ENCODE peak calls at places on chromosomes 2 and 18, in four cellular contexts. One of them, this sample, is unnamed.

GRCh38 chr2:160405077-160405865 is 88.3 kb downstream of the RBMS1 start:
- DNase-seq in HepG2: no peak
- DNase-seq in GM12878: no peak
- DNase-seq in K562: no peak
- DNase-seq in this sample: no peak

GRCh38 chr2:138432971-138433370 is 68.6 kb upstream of the SPOPL start:
- DNase-seq in HepG2: no peak
- DNase-seq in GM12878: no peak
- DNase-seq in K562: no peak
- DNase-seq in this sample: no peak

GRCh38 chr18:55324166-55324565 is 263.8 kb downstream of the TCF4 start:
- DNase-seq in HepG2: no peak
- DNase-seq in GM12878: no peak
- DNase-seq in K562: no peak
- DNase-seq in this sample: no peak

GRCh38 chr18:77102246-77103040 is 30.1 kb downstream of the MBP start:
- DNase-seq in HepG2: no peak
- DNase-seq in GM12878: peak
- DNase-seq in K562: no peak
- DNase-seq in this sample: peak

GRCh38 chr2:16038586-16038985 is 98.2 kb downstream of the MYCN start:
- DNase-seq in GM12878: no peak
- DNase-seq in K562: no peak
- DNase-seq in HepG2: no peak
- DNase-seq in this sample: no peak

GRCh38 chr2:85470850-85471800 is 52.6 kb downstream of the SH2D6 start:
- DNase-seq in GM12878: no peak
- DNase-seq in K562: no peak
- DNase-seq in HepG2: peak
- DNase-seq in this sample: no peak

GRCh38 chr2:58503909-58504308 is 262.8 kb upstream of the FANCL start:
- DNase-seq in K562: no peak
- DNase-seq in GM12878: no peak
- DNase-seq in HepG2: no peak
- DNase-seq in this sample: no peak

GRCh38 chr18:55152801-55153200 is 193.5 kb upstream of the CCDC68 start:
- DNase-seq in HepG2: no peak
- DNase-seq in GM12878: no peak
- DNase-seq in K562: no peak
- DNase-seq in this sample: no peak

GRCh38 chr2:162029287-162029901 is 44.6 kb downstream of the DPP4 start:
- DNase-seq in HepG2: peak
- DNase-seq in GM12878: no peak
- DNase-seq in K562: no peak
- DNase-seq in this sample: no peak

GRCh38 chr18:35804377-35804776 is 168.1 kb upstream of the RMP24 start:
- DNase-seq in GM12878: no peak
- DNase-seq in K562: no peak
- DNase-seq in HepG2: no peak
- DNase-seq in this sample: no peak
- TF ChIP-seq FOXK2 in GM12878: no peak
- TF ChIP-seq FOXK2 in K562: no peak
- TF ChIP-seq FOXK2 in HepG2: no peak
- TF ChIP-seq FOXK2 in this sample: no peak

GRCh38 chr2:127678531-127678930 is 3.2 kb upstream of the LIMS2 start:
- DNase-seq in GM12878: no peak
- DNase-seq in HepG2: no peak
- DNase-seq in K562: no peak
- DNase-seq in this sample: no peak

GRCh38 chr2:127674241-127675209 is 805 bp downstream of the LIMS2 start:
- DNase-seq in K562: peak
- DNase-seq in HepG2: no peak
- DNase-seq in GM12878: no peak
- DNase-seq in this sample: peak

GRCh38 chr2:127676906-127677305 is 1.6 kb upstream of the LIMS2 start:
- DNase-seq in K562: no peak
- DNase-seq in HepG2: no peak
- DNase-seq in GM12878: no peak
- DNase-seq in this sample: no peak

GRCh38 chr2:127673304-127674069 is 1.8 kb downstream of the LIMS2 start:
- DNase-seq in K562: no peak
- DNase-seq in HepG2: no peak
- DNase-seq in GM12878: no peak
- DNase-seq in this sample: no peak

GRCh38 chr2:127675335-127676261 is at the start of gene LIMS2:
- DNase-seq in K562: no peak
- DNase-seq in HepG2: no peak
- DNase-seq in GM12878: no peak
- DNase-seq in this sample: peak
- TF ChIP-seq FOXK2 in K562: no peak
- TF ChIP-seq FOXK2 in HepG2: no peak
- TF ChIP-seq FOXK2 in GM12878: no peak
- TF ChIP-seq FOXK2 in this sample: no peak

GRCh38 chr18:50203801-50204604 is 9.1 kb upstream of the MYO5B start:
- DNase-seq in K562: peak
- DNase-seq in HepG2: peak
- DNase-seq in GM12878: no peak
- DNase-seq in this sample: peak
- TF ChIP-seq FOXK2 in K562: no peak
- TF ChIP-seq FOXK2 in HepG2: no peak
- TF ChIP-seq FOXK2 in GM12878: no peak
- TF ChIP-seq FOXK2 in this sample: no peak

GRCh38 chr18:11154983-11155759 is 5.8 kb upstream of the PIEZO2 start:
- DNase-seq in GM12878: no peak
- DNase-seq in HepG2: no peak
- DNase-seq in K562: no peak
- DNase-seq in this sample: no peak

GRCh38 chr18:11153096-11153495 is 3.7 kb upstream of the PIEZO2 start:
- DNase-seq in K562: no peak
- DNase-seq in GM12878: no peak
- DNase-seq in HepG2: no peak
- DNase-seq in this sample: no peak

GRCh38 chr18:11150271-11150615 is 874 bp upstream of the PIEZO2 start:
- DNase-seq in GM12878: no peak
- DNase-seq in HepG2: no peak
- DNase-seq in K562: no peak
- DNase-seq in this sample: no peak

GRCh38 chr18:11156977-11157376 is 7.6 kb upstream of the PIEZO2 start:
- DNase-seq in K562: no peak
- DNase-seq in GM12878: no peak
- DNase-seq in HepG2: no peak
- DNase-seq in this sample: no peak

GRCh38 chr18:11154369-11154982 is 5.1 kb upstream of the PIEZO2 start:
- DNase-seq in GM12878: peak
- DNase-seq in K562: no peak
- DNase-seq in HepG2: peak
- DNase-seq in this sample: peak
- TF ChIP-seq FOXK2 in GM12878: no peak
- TF ChIP-seq FOXK2 in K562: no peak
- TF ChIP-seq FOXK2 in HepG2: no peak
- TF ChIP-seq FOXK2 in this sample: no peak

DNA sequence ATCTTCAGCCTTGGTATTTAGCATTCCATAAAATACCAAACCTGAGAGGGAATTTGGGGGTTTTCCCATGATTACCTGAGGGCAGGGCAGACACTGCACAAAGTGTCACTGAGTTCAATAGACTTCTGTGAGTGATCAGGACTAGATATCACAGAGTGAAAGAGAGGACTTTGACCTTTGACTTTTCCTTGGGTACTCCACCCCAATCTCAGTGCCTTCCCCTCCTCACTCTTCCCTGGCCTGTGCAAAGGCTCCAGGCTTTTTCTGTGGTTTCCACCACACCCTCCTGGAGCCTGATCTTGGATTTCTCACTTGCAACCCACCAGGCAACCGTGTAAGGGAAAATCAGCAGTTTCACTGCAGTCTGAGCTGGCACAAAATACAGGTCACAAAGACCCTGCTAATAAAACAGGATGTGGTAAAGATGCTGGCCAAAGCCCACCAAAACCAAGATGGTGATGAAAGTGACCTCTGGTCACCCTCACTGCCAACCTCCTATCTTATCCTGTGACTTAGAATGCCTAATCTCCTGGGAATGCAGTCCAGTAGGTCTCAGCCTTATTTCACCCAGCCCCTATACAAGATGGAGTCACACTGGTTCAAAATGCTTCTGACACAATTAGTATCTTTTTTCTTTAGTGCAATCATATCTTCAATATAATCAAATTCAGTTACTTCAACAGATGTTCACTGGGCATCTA is 64.0 kb downstream of the BOD1L2 start:
- DNase-seq in GM12878: no peak
- DNase-seq in K562: no peak
- DNase-seq in HepG2: peak
- DNase-seq in this sample: no peak
- TF ChIP-seq FOXK2 in GM12878: no peak
- TF ChIP-seq FOXK2 in K562: no peak
- TF ChIP-seq FOXK2 in HepG2: no peak
- TF ChIP-seq FOXK2 in this sample: no peak

GRCh38 chr2:46816151-46816845 is 99.3 kb downstream of the MCFD2 start:
- DNase-seq in HepG2: no peak
- DNase-seq in GM12878: no peak
- DNase-seq in K562: no peak
- DNase-seq in this sample: no peak

GRCh38 chr2:46815121-46815802 is 100.3 kb downstream of the MCFD2 start:
- DNase-seq in HepG2: no peak
- DNase-seq in K562: no peak
- DNase-seq in GM12878: no peak
- DNase-seq in this sample: no peak

GRCh38 chr2:46816846-46817726 is 98.5 kb downstream of the MCFD2 start:
- DNase-seq in HepG2: no peak
- DNase-seq in K562: no peak
- DNase-seq in GM12878: no peak
- DNase-seq in this sample: no peak

GRCh38 chr2:46818819-46819218 is 96.8 kb downstream of the MCFD2 start:
- DNase-seq in K562: no peak
- DNase-seq in GM12878: no peak
- DNase-seq in HepG2: no peak
- DNase-seq in this sample: no peak

GRCh38 chr2:46818141-46818552 is 97.5 kb downstream of the MCFD2 start:
- DNase-seq in HepG2: no peak
- DNase-seq in GM12878: no peak
- DNase-seq in K562: no peak
- DNase-seq in this sample: no peak
- TF ChIP-seq FOXK2 in HepG2: no peak
- TF ChIP-seq FOXK2 in GM12878: no peak
- TF ChIP-seq FOXK2 in K562: no peak
- TF ChIP-seq FOXK2 in this sample: no peak